ENCODE peak calls at places on chromosome 9, in four cellular contexts. One of them, this sample, is unnamed.

GRCh38 chr9:6845881-6846280 is 88.1 kb downstream of the KDM4C start:
- DNase-seq in GM12878: no peak
- DNase-seq in GM12865: no peak
- DNase-seq in fibroblast of lung: peak; percentile 29
- DNase-seq in this sample: peak; percentile 25

GRCh38 chr9:136107953-136108647 is 10.6 kb downstream of the TMEM250 start:
- DNase-seq in fibroblast of lung: no peak
- DNase-seq in GM12878: no peak
- DNase-seq in GM12865: no peak
- DNase-seq in this sample: no peak

GRCh38 chr9:101333490-101333889 is 51.3 kb downstream of the BAAT start:
- DNase-seq in GM12865: no peak
- DNase-seq in GM12878: no peak
- DNase-seq in fibroblast of lung: no peak
- DNase-seq in this sample: no peak

GRCh38 chr9:125126019-125126746 is 17.1 kb downstream of the SCAI start:
- DNase-seq in GM12878: peak; percentile 50
- DNase-seq in GM12865: peak; percentile 85
- DNase-seq in fibroblast of lung: peak; percentile 100
- DNase-seq in this sample: no peak

GRCh38 chr9:117218951-117219350 is 195.9 kb downstream of the ASTN2 start:
- DNase-seq in GM12865: no peak
- DNase-seq in GM12878: no peak
- DNase-seq in fibroblast of lung: no peak
- DNase-seq in this sample: no peak

GRCh38 chr9:137224850-137225694 is at the start of gene CYSRT1:
- DNase-seq in GM12878: no peak
- DNase-seq in fibroblast of lung: no peak
- DNase-seq in GM12865: no peak
- DNase-seq in this sample: no peak

GRCh38 chr9:108551030-108551964 is 304.5 kb downstream of the ACTL7B start:
- DNase-seq in fibroblast of lung: peak; percentile 95
- DNase-seq in GM12865: no peak
- DNase-seq in GM12878: no peak
- DNase-seq in this sample: no peak

GRCh38 chr9:84703793-84704192 is 34.3 kb downstream of the NTRK2 start:
- DNase-seq in GM12865: no peak
- DNase-seq in GM12878: no peak
- DNase-seq in fibroblast of lung: peak; percentile 77
- DNase-seq in this sample: no peak

GRCh38 chr9:110256142-110256391 is 240 bp downstream of the TXN start:
- DNase-seq in GM12878: no peak
- DNase-seq in GM12865: peak; percentile 62
- DNase-seq in fibroblast of lung: no peak
- DNase-seq in this sample: peak; percentile 72

GRCh38 chr9:63728287-63728686 is 1556.7 kb downstream of the FOXD4L5 start:
- DNase-seq in GM12865: no peak
- DNase-seq in fibroblast of lung: no peak
- DNase-seq in GM12878: no peak
- DNase-seq in this sample: no peak

GRCh38 chr9:69798737-69799136 is 21.9 kb upstream of the CFAP95 start:
- DNase-seq in fibroblast of lung: peak; percentile 65
- DNase-seq in GM12865: no peak
- DNase-seq in GM12878: no peak
- DNase-seq in this sample: no peak

GRCh38 chr9:4832786-4833579 is 40.2 kb downstream of the RCL1 start:
- DNase-seq in GM12878: no peak
- DNase-seq in GM12865: no peak
- DNase-seq in fibroblast of lung: peak; percentile 100
- DNase-seq in this sample: no peak

GRCh38 chr9:134328841-134329575 is 2.8 kb downstream of the RXRA start:
- DNase-seq in fibroblast of lung: no peak
- DNase-seq in GM12878: no peak
- DNase-seq in GM12865: no peak
- DNase-seq in this sample: no peak

GRCh38 chr9:93397664-93398381 is 53.7 kb upstream of the FAM120A start:
- DNase-seq in fibroblast of lung: no peak
- DNase-seq in GM12865: no peak
- DNase-seq in GM12878: no peak
- DNase-seq in this sample: no peak

GRCh38 chr9:15253197-15253596 is 53.8 kb downstream of the TTC39B start:
- DNase-seq in GM12878: no peak
- DNase-seq in fibroblast of lung: peak; percentile 57
- DNase-seq in GM12865: no peak
- DNase-seq in this sample: no peak

GRCh38 chr9:134296301-134297081 is 29.8 kb upstream of the RXRA start:
- DNase-seq in GM12865: no peak
- DNase-seq in GM12878: no peak
- DNase-seq in fibroblast of lung: no peak
- DNase-seq in this sample: no peak

GRCh38 chr9:114908104-114908621 is 22.2 kb downstream of the TNFSF8 start:
- DNase-seq in GM12865: peak; percentile 38
- DNase-seq in fibroblast of lung: peak; percentile 63
- DNase-seq in GM12878: no peak
- DNase-seq in this sample: no peak

GRCh38 chr9:69421908-69422801 is 97.1 kb downstream of the ENTREP1 start:
- DNase-seq in GM12878: no peak
- DNase-seq in fibroblast of lung: peak; percentile 40
- DNase-seq in GM12865: peak; percentile 56
- DNase-seq in this sample: peak; percentile 63

GRCh38 chr9:84671651-84672467 is 2.3 kb downstream of the NTRK2 start:
- DNase-seq in GM12865: no peak
- DNase-seq in fibroblast of lung: no peak
- DNase-seq in GM12878: no peak
- DNase-seq in this sample: no peak

GRCh38 chr9:135084881-135085760 is 2.3 kb upstream of the OLFM1 start:
- DNase-seq in GM12865: no peak
- DNase-seq in fibroblast of lung: no peak
- DNase-seq in GM12878: no peak
- DNase-seq in this sample: no peak

GRCh38 chr9:88534456-88535225 is at the start of gene NXNL2:
- DNase-seq in fibroblast of lung: peak; percentile 82
- DNase-seq in GM12878: no peak
- DNase-seq in GM12865: no peak
- DNase-seq in this sample: peak; percentile 92

GRCh38 chr9:87238545-87238944 is 259.1 kb upstream of the DAPK1 start:
- DNase-seq in GM12865: no peak
- DNase-seq in fibroblast of lung: no peak
- DNase-seq in GM12878: no peak
- DNase-seq in this sample: no peak

GRCh38 chr9:133406480-133407307 is 11.1 kb downstream of the REXO4 start:
- DNase-seq in GM12865: peak; percentile 87
- DNase-seq in GM12878: no peak
- DNase-seq in fibroblast of lung: peak; percentile 56
- DNase-seq in this sample: peak; percentile 85

GRCh38 chr9:112532427-112532826 is 45.8 kb downstream of the KIAA1958 start:
- DNase-seq in fibroblast of lung: peak; percentile 52
- DNase-seq in GM12865: no peak
- DNase-seq in GM12878: no peak
- DNase-seq in this sample: no peak

GRCh38 chr9:136588663-136589464 is 43.0 kb upstream of the NOTCH1 start:
- DNase-seq in GM12865: no peak
- DNase-seq in GM12878: no peak
- DNase-seq in fibroblast of lung: no peak
- DNase-seq in this sample: no peak

GRCh38 chr9:112193562-112194288 is 18.6 kb upstream of the SUSD1 start:
- DNase-seq in GM12865: no peak
- DNase-seq in fibroblast of lung: no peak
- DNase-seq in GM12878: no peak
- DNase-seq in this sample: no peak

GRCh38 chr9:89605181-89606048 is 603 bp downstream of the GADD45G start:
- DNase-seq in fibroblast of lung: peak; percentile 72
- DNase-seq in GM12865: no peak
- DNase-seq in GM12878: no peak
- DNase-seq in this sample: peak; percentile 60

GRCh38 chr9:130304141-130304540 is 38.6 kb downstream of the HMCN2 start:
- DNase-seq in fibroblast of lung: no peak
- DNase-seq in GM12865: no peak
- DNase-seq in GM12878: no peak
- DNase-seq in this sample: no peak

GRCh38 chr9:83596899-83597504 is 25.9 kb upstream of the IDNK start:
- DNase-seq in fibroblast of lung: no peak
- DNase-seq in GM12865: peak; percentile 57
- DNase-seq in GM12878: no peak
- DNase-seq in this sample: peak; percentile 72

GRCh38 chr9:132797861-132798659 is 80.0 kb downstream of the AK8 start:
- DNase-seq in GM12865: no peak
- DNase-seq in GM12878: no peak
- DNase-seq in fibroblast of lung: no peak
- DNase-seq in this sample: no peak

GRCh38 chr9:99069532-99069931 is 35.4 kb upstream of the TGFBR1 start:
- DNase-seq in GM12878: no peak
- DNase-seq in fibroblast of lung: no peak
- DNase-seq in GM12865: no peak
- DNase-seq in this sample: no peak

GRCh38 chr9:89999176-89999533 is 394.3 kb downstream of the GADD45G start:
- DNase-seq in GM12878: no peak
- DNase-seq in fibroblast of lung: no peak
- DNase-seq in GM12865: no peak
- DNase-seq in this sample: no peak

GRCh38 chr9:72346333-72346732 is 18.7 kb downstream of the ZFAND5 start:
- DNase-seq in fibroblast of lung: no peak
- DNase-seq in GM12865: no peak
- DNase-seq in GM12878: no peak
- DNase-seq in this sample: no peak

GRCh38 chr9:113899205-113899604 is 23.1 kb downstream of the ZNF618 start:
- DNase-seq in GM12878: no peak
- DNase-seq in fibroblast of lung: no peak
- DNase-seq in GM12865: no peak
- DNase-seq in this sample: no peak

GRCh38 chr9:96859461-96860198 is 5.3 kb upstream of the ZNF782 start:
- DNase-seq in fibroblast of lung: peak; percentile 71
- DNase-seq in GM12878: no peak
- DNase-seq in GM12865: no peak
- DNase-seq in this sample: no peak

GRCh38 chr9:68969538-68969937 is 44.4 kb downstream of the PRKACG start:
- DNase-seq in GM12878: no peak
- DNase-seq in fibroblast of lung: no peak
- DNase-seq in GM12865: no peak
- DNase-seq in this sample: no peak

GRCh38 chr9:36789886-36790285 is 217.2 kb downstream of the MELK start:
- DNase-seq in fibroblast of lung: no peak
- DNase-seq in GM12865: no peak
- DNase-seq in GM12878: no peak
- DNase-seq in this sample: no peak

GRCh38 chr9:131885144-131885609 is 145.3 kb upstream of the RAPGEF1 start:
- DNase-seq in GM12878: no peak
- DNase-seq in fibroblast of lung: no peak
- DNase-seq in GM12865: no peak
- DNase-seq in this sample: no peak

DNA sequence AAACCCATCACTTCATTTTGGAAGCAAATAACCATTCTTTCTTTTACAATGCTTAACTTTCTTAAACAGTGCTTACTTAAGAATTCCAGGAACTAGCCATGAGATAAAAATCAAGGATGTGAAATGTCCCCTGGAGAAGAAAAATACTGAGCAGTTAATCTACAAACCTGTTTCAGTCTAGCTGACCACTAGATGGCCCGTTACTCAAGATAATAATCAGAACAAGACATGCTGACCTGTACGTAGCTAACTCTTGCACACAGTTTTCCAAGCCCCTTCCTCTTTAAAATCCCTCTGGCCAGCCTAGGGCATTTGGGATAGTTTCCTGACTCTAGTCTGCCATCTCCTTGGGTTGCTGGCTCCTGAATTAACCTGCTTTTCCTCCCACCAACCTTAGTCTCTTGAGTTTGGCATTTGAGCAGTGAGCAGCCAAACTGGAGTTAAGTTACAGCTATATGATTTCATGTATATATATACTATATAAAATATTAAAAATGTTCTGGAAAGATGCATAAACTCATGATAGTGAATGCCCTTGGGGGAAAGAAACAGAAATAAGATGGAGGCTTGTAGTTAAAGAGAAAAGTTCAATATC is 59.3 kb upstream of the TRAF1 start:
- DNase-seq in GM12865: peak; percentile 59
- DNase-seq in GM12878: no peak
- DNase-seq in fibroblast of lung: peak; percentile 70
- DNase-seq in this sample: no peak
- TF ChIP-seq CTCF in GM12865: peak; percentile 53
- TF ChIP-seq CTCF in GM12878: peak; percentile 70
- TF ChIP-seq CTCF in fibroblast of lung: peak; percentile 81
- TF ChIP-seq CTCF in this sample: peak; percentile 50

DNA sequence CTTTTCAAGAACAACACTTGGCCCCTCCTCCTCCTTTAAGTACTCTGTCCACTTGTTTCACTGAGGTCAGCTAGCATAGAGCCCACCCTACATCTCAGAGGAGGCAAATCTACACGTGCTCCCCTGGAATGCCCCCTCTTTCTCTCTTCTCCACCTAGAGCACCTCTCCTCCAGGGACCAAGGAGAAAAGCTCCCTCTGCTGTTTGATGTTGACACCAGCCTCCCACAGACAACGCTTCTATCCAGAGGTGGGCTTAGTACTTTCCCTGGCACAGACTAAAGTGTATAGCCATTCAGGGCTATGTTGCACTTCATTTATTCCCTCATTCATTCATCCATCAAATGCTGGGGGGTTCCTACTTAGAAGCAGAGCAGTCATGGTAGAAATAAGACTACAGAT is 68.2 kb upstream of the TAF1L start:
- DNase-seq in GM12878: no peak
- DNase-seq in fibroblast of lung: no peak
- DNase-seq in GM12865: peak; percentile 11
- DNase-seq in this sample: no peak
- TF ChIP-seq CTCF in GM12878: peak; percentile 14
- TF ChIP-seq CTCF in fibroblast of lung: no peak
- TF ChIP-seq CTCF in GM12865: peak; percentile 7
- TF ChIP-seq CTCF in this sample: no peak

GRCh38 chr9:129109504-129109903 is 1.1 kb downstream of the CRAT start:
- DNase-seq in GM12878: no peak
- DNase-seq in fibroblast of lung: no peak
- DNase-seq in GM12865: peak; percentile 29
- DNase-seq in this sample: no peak
- TF ChIP-seq CTCF in GM12878: no peak
- TF ChIP-seq CTCF in fibroblast of lung: no peak
- TF ChIP-seq CTCF in GM12865: no peak
- TF ChIP-seq CTCF in this sample: no peak

GRCh38 chr9:12329623-12329985 is 363.6 kb upstream of the TYRP1 start:
- DNase-seq in fibroblast of lung: no peak
- DNase-seq in GM12878: no peak
- DNase-seq in GM12865: no peak
- DNase-seq in this sample: no peak
- TF ChIP-seq CTCF in fibroblast of lung: no peak
- TF ChIP-seq CTCF in GM12878: no peak
- TF ChIP-seq CTCF in GM12865: no peak
- TF ChIP-seq CTCF in this sample: peak; percentile 7

This sample was measured in nephron progenitor cell.